ENCODE peak calls at places on chromosomes 16 and 17, in five cellular contexts. Y is cardiac muscle cell, E is foreskin keratinocyte, K is A673, O is RWPE1. H is an unnamed sample.

GRCh38 chr17:19263621-19264010 is 26.4 kb downstream of the EPN2 start:
- DNase-seq in Y (no peak), K (no peak), E (peak), O (no peak), H (no peak)

GRCh38 chr16:12341966-12342365 is 365.4 kb downstream of the SNX29 start:
- DNase-seq in O (no peak), K (no peak), Y (no peak), E (peak), H (no peak)

GRCh38 chr17:17684901-17685774 is 3.9 kb downstream of the RAI1 start:
- DNase-seq in Y (no peak), O (no peak), K (no peak), E (no peak), H (no peak)

GRCh38 chr16:81318711-81319110 is 3.9 kb downstream of the GAN start:
- DNase-seq in K (peak), O (no peak), E (no peak), Y (no peak), H (no peak)

GRCh38 chr17:37476431-37477130 is 13.1 kb upstream of the DUSP14 start:
- DNase-seq in O (peak), E (peak), Y (no peak), K (no peak), H (no peak)

GRCh38 chr16:85563515-85564276 is 49.4 kb upstream of the GSE1 start:
- DNase-seq in O (no peak), E (no peak), K (no peak), Y (no peak), H (no peak)

GRCh38 chr17:65537845-65538678 is 23.4 kb downstream of the AXIN2 start:
- DNase-seq in K (no peak), Y (no peak), E (no peak), O (no peak), H (no peak)

GRCh38 chr16:77919761-77920415 is 102.5 kb upstream of the CLEC3A start:
- DNase-seq in Y (no peak), K (no peak), O (no peak), E (no peak), H (no peak)

GRCh38 chr17:9971991-9972390 is 66.9 kb upstream of the RCVRN start:
- DNase-seq in Y (peak), O (peak), E (peak), K (peak), H (no peak)

GRCh38 chr16:66696669-66697630 is at the start of gene CMTM4:
- DNase-seq in Y (peak), E (peak), O (peak), K (peak), H (peak)

GRCh38 chr17:37671813-37672544 is 28.7 kb upstream of the DDX52 start:
- DNase-seq in E (peak), Y (no peak), O (peak), K (no peak), H (no peak)

GRCh38 chr16:81551141-81551808 is 106.7 kb downstream of the CMIP start:
- DNase-seq in Y (no peak), E (peak), O (no peak), K (peak), H (no peak)

GRCh38 chr17:19313746-19314651 is 48.5 kb downstream of the B9D1 start:
- DNase-seq in Y (no peak), O (peak), E (peak), K (no peak), H (no peak)

GRCh38 chr16:29806096-29806579 is at the start of gene MAZ:
- DNase-seq in Y (no peak), K (peak), O (peak), E (no peak), H (no peak)

GRCh38 chr16:73020409-73020884 is 27.5 kb downstream of the ZFHX3 start:
- DNase-seq in O (peak), Y (no peak), E (no peak), K (no peak), H (no peak)

GRCh38 chr16:89093602-89094251 is at the start of gene ACSF3:
- DNase-seq in K (peak), Y (peak), O (peak), E (no peak), H (peak)

GRCh38 chr17:38434178-38434665 is 6.0 kb downstream of the ARHGAP23 start:
- DNase-seq in O (no peak), Y (no peak), E (no peak), K (no peak), H (no peak)

GRCh38 chr17:17004251-17004996 is 32.5 kb upstream of the TNFRSF13B start:
- DNase-seq in Y (no peak), O (no peak), E (no peak), K (no peak), H (no peak)

GRCh38 chr16:84583995-84584394 is 33.9 kb downstream of the COTL1 start:
- DNase-seq in Y (no peak), K (no peak), O (no peak), E (no peak), H (no peak)

GRCh38 chr17:63622571-63623390 is 564 bp downstream of the MAP3K3 start:
- DNase-seq in O (peak), E (peak), K (peak), Y (peak), H (peak)

GRCh38 chr16:88456356-88457292 is 3.5 kb downstream of the ZFPM1 start:
- DNase-seq in Y (no peak), E (no peak), K (no peak), O (no peak), H (no peak)

GRCh38 chr17:14886200-14886739 is 378.9 kb downstream of the PMP22 start:
- DNase-seq in Y (peak), O (no peak), K (peak), E (peak), H (peak)

GRCh38 chr17:65231662-65232335 is 94.6 kb downstream of the RGS9 start:
- DNase-seq in Y (peak), K (peak), E (peak), O (peak), H (peak)

DNA sequence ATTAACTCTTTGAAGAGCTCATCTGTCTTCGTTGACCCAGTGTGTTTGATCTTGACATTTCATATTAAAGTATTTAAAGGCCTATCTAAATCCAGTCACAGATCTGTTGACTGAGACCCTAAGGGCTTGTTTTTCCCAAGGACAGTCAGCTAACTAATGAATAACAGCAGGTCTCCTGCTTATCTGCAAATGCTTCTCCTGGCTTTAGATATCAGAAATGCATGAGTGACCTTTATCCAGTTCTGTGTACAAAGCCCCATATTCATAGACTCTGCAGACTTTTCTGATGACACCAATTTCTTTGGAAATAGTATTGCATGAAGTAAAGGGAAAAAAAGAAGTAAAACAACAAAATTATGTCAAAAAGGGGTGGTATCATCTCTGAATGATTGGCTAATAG is 70.3 kb downstream of the YPEL2 start:
- DNase-seq in E (no peak), O (no peak), Y (no peak), K (no peak), H (no peak)
- H3K27ac ChIP-seq in E (no peak), O (no peak), Y (peak), K (no peak), H (no peak)

GRCh38 chr17:57537524-57538410 is 207.3 kb downstream of the CCDC182 start:
- DNase-seq in Y (no peak), K (no peak), E (no peak), O (no peak), H (no peak)
- H3K27ac ChIP-seq in Y (no peak), K (peak), E (no peak), O (no peak), H (peak)

GRCh38 chr16:3495166-3495565 is at the start of gene C16orf90:
- DNase-seq in Y (no peak), K (no peak), E (no peak), O (no peak), H (no peak)
- H3K27ac ChIP-seq in Y (no peak), K (no peak), E (no peak), O (no peak), H (no peak)

GRCh38 chr17:80080081-80080480 is 21.3 kb upstream of the GAA start:
- DNase-seq in K (no peak), O (no peak), E (no peak), Y (no peak), H (no peak)
- H3K27ac ChIP-seq in K (no peak), O (no peak), E (no peak), Y (no peak), H (no peak)

GRCh38 chr17:57406981-57407286 is 150.6 kb downstream of the MSI2 start:
- DNase-seq in Y (no peak), K (no peak), O (no peak), E (no peak), H (no peak)

GRCh38 chr17:57404807-57405485 is 148.6 kb downstream of the MSI2 start:
- DNase-seq in E (no peak), O (no peak), Y (no peak), K (no peak), H (no peak)

GRCh38 chr17:57405486-57406072 is 149.3 kb downstream of the MSI2 start:
- DNase-seq in E (no peak), O (no peak), Y (no peak), K (no peak), H (no peak)

GRCh38 chr17:57407287-57408063 is 151.2 kb downstream of the MSI2 start:
- DNase-seq in E (no peak), O (no peak), Y (no peak), K (no peak), H (no peak)

DNA sequence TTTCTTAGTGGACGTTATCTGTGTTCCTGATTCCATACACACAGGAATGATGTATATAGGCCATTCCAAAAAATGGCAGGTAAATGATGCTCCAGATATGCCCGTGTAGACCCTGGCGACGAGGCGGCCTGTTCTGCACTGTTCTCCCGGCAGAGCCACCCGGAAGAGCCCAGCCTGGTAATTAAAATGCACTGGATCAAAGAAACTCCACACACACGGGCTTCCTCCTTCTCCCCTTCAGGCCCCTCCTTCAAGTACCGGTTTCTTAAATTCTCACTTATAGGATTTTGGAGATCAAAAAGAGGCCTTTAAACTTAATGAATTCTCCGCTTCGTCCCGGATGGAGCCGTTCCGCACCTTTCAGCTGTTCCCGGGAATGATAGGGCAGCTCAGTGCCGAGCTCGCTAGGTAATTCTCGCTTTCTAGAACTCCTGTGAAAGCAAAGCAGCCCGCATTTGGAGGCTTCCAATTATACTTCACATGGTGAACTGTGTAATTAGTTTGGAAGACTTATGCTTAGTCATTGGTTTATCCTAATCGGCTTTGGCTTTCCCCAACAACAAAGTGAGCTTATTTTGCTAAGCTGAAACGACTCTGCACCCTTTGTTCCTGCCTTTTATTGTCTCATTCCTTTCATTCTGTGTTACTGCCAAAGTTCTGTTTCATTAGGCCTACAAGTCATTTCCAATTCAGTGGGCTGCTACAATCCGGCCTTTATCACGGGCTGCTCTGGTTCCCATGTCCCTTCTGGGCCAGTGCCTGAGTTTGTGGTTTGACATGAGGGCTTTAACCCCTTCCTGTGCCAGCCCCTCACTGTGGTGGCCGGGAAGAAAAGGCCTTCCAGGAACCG is 150.0 kb downstream of the MSI2 start:
- DNase-seq in Y (peak), E (no peak), O (no peak), K (peak), H (no peak)
- H3K27ac ChIP-seq in Y (peak), E (no peak), O (no peak), K (peak), H (peak)

GRCh38 chr16:17382949-17383348 is 87.8 kb downstream of the XYLT1 start:
- DNase-seq in Y (no peak), O (no peak), E (no peak), K (no peak), H (no peak)

GRCh38 chr16:17381784-17382183 is 89.0 kb downstream of the XYLT1 start:
- DNase-seq in K (no peak), Y (no peak), O (no peak), E (no peak), H (no peak)

GRCh38 chr16:17386229-17386628 is 84.5 kb downstream of the XYLT1 start:
- DNase-seq in Y (no peak), K (no peak), O (no peak), E (no peak), H (no peak)

GRCh38 chr16:17382514-17382913 is 88.2 kb downstream of the XYLT1 start:
- DNase-seq in O (no peak), Y (peak), K (no peak), E (no peak), H (no peak)

GRCh38 chr16:17384473-17384872 is 86.3 kb downstream of the XYLT1 start:
- DNase-seq in Y (no peak), O (no peak), E (no peak), K (no peak), H (no peak)
- H3K27ac ChIP-seq in Y (peak), O (no peak), E (no peak), K (no peak), H (no peak)

GRCh38 chr17:57166803-57167202 is 81.8 kb downstream of the AKAP1 start:
- DNase-seq in Y (no peak), E (peak), K (no peak), O (peak), H (no peak)

GRCh38 chr17:57165754-57166153 is 80.7 kb downstream of the AKAP1 start:
- DNase-seq in E (no peak), Y (no peak), K (no peak), O (no peak), H (no peak)

GRCh38 chr17:57160624-57161023 is 75.6 kb downstream of the AKAP1 start:
- DNase-seq in O (no peak), E (no peak), K (no peak), Y (no peak), H (no peak)

GRCh38 chr17:57164814-57165213 is 79.8 kb downstream of the AKAP1 start:
- DNase-seq in Y (no peak), K (no peak), O (no peak), E (no peak), H (no peak)
- H3K27ac ChIP-seq in Y (no peak), K (no peak), O (no peak), E (no peak), H (no peak)

DNA sequence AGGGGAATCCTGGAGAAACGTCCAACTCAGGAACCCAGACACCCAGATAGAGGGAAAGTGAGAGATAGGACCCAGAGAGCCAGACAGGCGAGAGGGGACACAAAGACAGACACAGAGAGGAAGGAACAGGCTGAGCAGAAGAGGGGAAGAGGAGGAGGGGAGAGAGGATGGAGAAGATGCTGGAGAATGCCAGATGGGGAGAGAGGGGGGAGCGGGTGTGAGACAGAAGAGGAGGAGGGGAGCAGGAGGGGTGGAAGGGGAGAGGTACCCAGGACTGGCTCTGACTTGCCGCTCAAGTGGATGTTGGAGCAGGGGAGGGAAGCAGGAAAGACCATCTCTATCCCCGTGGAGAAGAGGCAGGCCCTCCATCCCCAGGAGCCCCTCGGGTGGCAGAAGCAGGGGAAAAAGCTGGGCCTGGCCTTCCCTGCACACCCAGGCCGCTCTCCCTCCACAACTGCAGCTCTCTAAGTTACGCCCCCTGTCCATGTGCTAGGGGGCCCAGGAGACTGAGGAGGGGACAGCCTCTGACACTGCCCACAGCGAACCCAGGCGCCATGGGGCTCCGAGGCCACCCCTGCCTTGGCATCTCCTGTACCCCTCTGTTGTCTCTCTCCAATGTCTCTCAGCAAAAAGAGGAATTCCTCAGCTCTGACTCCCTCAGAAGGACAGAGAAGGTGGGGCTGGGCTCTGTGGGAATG is 4.8 kb downstream of the PPP1R9B start:
- DNase-seq in E (no peak), O (no peak), K (no peak), Y (no peak), H (no peak)
- H3K27ac ChIP-seq in E (no peak), O (peak), K (no peak), Y (no peak), H (peak)

GRCh38 chr17:6643460-6644125 is 2.7 kb downstream of the TXNDC17 start:
- DNase-seq in Y (no peak), K (no peak), E (peak), O (peak), H (no peak)

GRCh38 chr17:6639651-6640535 is 618 bp downstream of the KIAA0753 start:
- DNase-seq in E (no peak), O (peak), K (peak), Y (peak), H (peak)

GRCh38 chr17:6641374-6641818 is 536 bp downstream of the TXNDC17 start:
- DNase-seq in E (peak), K (peak), O (peak), Y (no peak), H (peak)

GRCh38 chr17:6640536-6641373 is at the start of the genes KIAA0753 and TXNDC17:
- DNase-seq in K (peak), O (peak), Y (peak), E (peak), H (peak)

GRCh38 chr17:6642592-6642991 is 1.7 kb downstream of the TXNDC17 start:
- DNase-seq in K (no peak), E (peak), O (peak), Y (no peak), H (no peak)
- H3K27ac ChIP-seq in K (no peak), E (peak), O (no peak), Y (no peak), H (peak)

GRCh38 chr16:24846548-24847357 is 990 bp downstream of the SLC5A11 start:
- DNase-seq in O (no peak), E (no peak), Y (no peak), K (no peak), H (no peak)
- H3K27ac ChIP-seq in O (no peak), E (no peak), Y (no peak), K (no peak), H (no peak)